ENCODE peak calls at places on chromosomes 6 and 20, in seven cellular contexts. L is endothelial cell, K is iris pigment epithelial cell, R is ACHN, B is EL, Q is occipital lobe, A is AG10803. H is an unnamed sample.

GRCh38 chr6:130503146-130503545 is 137.3 kb downstream of the TMEM200A start:
- DNase-seq in L (no peak), K (peak; percentile 83), R (no peak), B (peak; percentile 17), Q (no peak), A (peak; percentile 83), H (no peak)

GRCh38 chr6:36701401-36701991 is 3.9 kb downstream of the RAB44 start:
- DNase-seq in L (no peak), K (peak; percentile 45), R (no peak), B (peak; percentile 50), Q (no peak), A (no peak), H (no peak)

GRCh38 chr6:112480551-112480950 is 133.4 kb downstream of the RFPL4B start:
- DNase-seq in L (no peak), K (peak; percentile 63), R (no peak), B (peak; percentile 55), Q (no peak), A (peak; percentile 49), H (no peak)

GRCh38 chr6:4906293-4906941 is 97.4 kb downstream of the RPP40 start:
- DNase-seq in L (no peak), K (no peak), R (no peak), B (no peak), Q (no peak), A (no peak), H (no peak)

GRCh38 chr6:124970243-124970642 is 8.0 kb downstream of the RNF217 start:
- DNase-seq in L (no peak), K (peak; percentile 49), R (no peak), B (no peak), Q (no peak), A (peak; percentile 36), H (no peak)

GRCh38 chr6:170212051-170212756 is 78.7 kb downstream of the DLL1 start:
- DNase-seq in L (peak; percentile 3), K (no peak), R (no peak), B (no peak), Q (no peak), A (no peak), H (no peak)

GRCh38 chr6:111912904-111913303 is 39.7 kb upstream of the FYN start:
- DNase-seq in L (no peak), K (no peak), R (no peak), B (no peak), Q (no peak), A (no peak), H (no peak)

GRCh38 chr20:46257887-46258286 is 50.4 kb downstream of the CDH22 start:
- DNase-seq in L (no peak), K (no peak), R (no peak), B (no peak), Q (no peak), A (no peak), H (no peak)

GRCh38 chr6:2129076-2129695 is 116.2 kb downstream of the GMDS start:
- DNase-seq in L (no peak), K (no peak), R (no peak), B (no peak), Q (no peak), A (no peak), H (no peak)

GRCh38 chr6:5132741-5133140 is 47.6 kb downstream of the PPP1R3G start:
- DNase-seq in L (peak; percentile 57), K (peak; percentile 70), R (no peak), B (no peak), Q (peak; percentile 51), A (peak; percentile 94), H (peak; percentile 9)

GRCh38 chr20:43558412-43559146 is at the start of gene SGK2:
- DNase-seq in L (no peak), K (peak; percentile 61), R (peak; percentile 88), B (peak; percentile 33), Q (no peak), A (peak; percentile 16), H (no peak)

GRCh38 chr6:12024715-12025434 is 12.8 kb downstream of the HIVEP1 start:
- DNase-seq in L (no peak), K (peak; percentile 84), R (peak; percentile 13), B (peak; percentile 70), Q (no peak), A (peak; percentile 65), H (no peak)

GRCh38 chr20:4633780-4634179 is 87.9 kb upstream of the PRND start:
- DNase-seq in L (no peak), K (peak; percentile 94), R (peak; percentile 85), B (peak; percentile 93), Q (no peak), A (peak; percentile 90), H (no peak)

GRCh38 chr6:153001767-153002612 is 519 bp downstream of the MTRF1L start:
- DNase-seq in L (no peak), K (peak; percentile 28), R (peak; percentile 26), B (peak; percentile 31), Q (no peak), A (peak; percentile 19), H (no peak)

GRCh38 chr6:82331031-82331773 is 32.4 kb upstream of the TPBG start:
- DNase-seq in L (no peak), K (peak; percentile 60), R (peak; percentile 4), B (peak; percentile 85), Q (no peak), A (peak; percentile 81), H (no peak)

GRCh38 chr6:106300020-106300772 is 25.4 kb downstream of the ATG5 start:
- DNase-seq in L (no peak), K (no peak), R (no peak), B (no peak), Q (no peak), A (no peak), H (no peak)

GRCh38 chr6:44569931-44570385 is 182.5 kb downstream of the CDC5L start:
- DNase-seq in L (no peak), K (no peak), R (no peak), B (peak; percentile 56), Q (peak; percentile 19), A (peak; percentile 87), H (peak; percentile 22)

GRCh38 chr6:44104661-44105060 is 22.6 kb downstream of the MRPL14 start:
- DNase-seq in L (no peak), K (no peak), R (no peak), B (peak; percentile 33), Q (no peak), A (no peak), H (no peak)

GRCh38 chr6:73739097-73739496 is 43.1 kb downstream of the CD109 start:
- DNase-seq in L (peak; percentile 6), K (peak; percentile 71), R (peak; percentile 60), B (peak; percentile 71), Q (no peak), A (peak; percentile 74), H (no peak)

GRCh38 chr20:18496042-18496441 is 983 bp downstream of the RBBP9 start:
- DNase-seq in L (no peak), K (peak; percentile 18), R (no peak), B (no peak), Q (no peak), A (no peak), H (no peak)

GRCh38 chr6:1911476-1911875 is 301.8 kb downstream of the FOXC1 start:
- DNase-seq in L (no peak), K (peak; percentile 65), R (no peak), B (peak; percentile 20), Q (no peak), A (peak; percentile 34), H (no peak)

GRCh38 chr6:429515-430121 is 38.1 kb downstream of the IRF4 start:
- DNase-seq in L (no peak), K (no peak), R (no peak), B (no peak), Q (no peak), A (no peak), H (no peak)

GRCh38 chr6:90187437-90188049 is 109.1 kb downstream of the BACH2 start:
- DNase-seq in L (no peak), K (no peak), R (no peak), B (no peak), Q (no peak), A (no peak), H (no peak)

GRCh38 chr6:16158943-16159557 is 30.2 kb downstream of the MYLIP start:
- DNase-seq in L (no peak), K (no peak), R (no peak), B (no peak), Q (peak; percentile 55), A (no peak), H (peak; percentile 84)